ENCODE peak calls at places on chromosomes 2 and 18, in four cellular contexts. G is SK-N-SH, P is HCT116, M is K562. F is an unnamed sample.

GRCh38 chr2:57111531-57111930 is 927.7 kb downstream of the CCDC85A start:
- DNase-seq in G (no peak), P (no peak), M (no peak), F (no peak)

GRCh38 chr2:145110668-145111067 is 590.7 kb upstream of the ZEB2 start:
- DNase-seq in G (no peak), P (no peak), M (no peak), F (no peak)

GRCh38 chr2:232292395-232293154 is 86.0 kb upstream of the ALPP start:
- DNase-seq in G (peak), P (peak), M (peak), F (peak)

GRCh38 chr2:15889800-15890498 is 50.4 kb upstream of the MYCN start:
- DNase-seq in G (no peak), P (no peak), M (no peak), F (no peak)

GRCh38 chr2:45845058-45845457 is 193.6 kb downstream of the PRKCE start:
- DNase-seq in G (no peak), P (no peak), M (no peak), F (no peak)

GRCh38 chr18:6752200-6752873 is 22.8 kb downstream of the ARHGAP28 start:
- DNase-seq in G (no peak), P (no peak), M (no peak), F (peak)

GRCh38 chr18:29225351-29225750 is 1048.4 kb upstream of the CDH2 start:
- DNase-seq in G (no peak), P (no peak), M (no peak), F (no peak)

GRCh38 chr2:205759732-205760516 is 77.6 kb downstream of the NRP2 start:
- DNase-seq in G (no peak), P (no peak), M (no peak), F (no peak)

GRCh38 chr2:109382946-109383345 is 230.8 kb downstream of the SEPTIN10 start:
- DNase-seq in G (peak), P (no peak), M (no peak), F (no peak)

GRCh38 chr2:112482309-112483046 is 522 bp downstream of the TTL start:
- DNase-seq in G (peak), P (no peak), M (peak), F (no peak)

GRCh38 chr2:45406626-45407025 is 204.4 kb downstream of the SRBD1 start:
- DNase-seq in G (no peak), P (no peak), M (no peak), F (no peak)

GRCh38 chr2:226080323-226080722 is 680.8 kb downstream of the NYAP2 start:
- DNase-seq in G (no peak), P (no peak), M (no peak), F (no peak)

GRCh38 chr2:30363406-30363805 is 83.6 kb upstream of the LCLAT1 start:
- DNase-seq in G (no peak), P (no peak), M (no peak), F (no peak)

GRCh38 chr2:217434183-217434620 is 568.6 kb downstream of the TNS1 start:
- DNase-seq in G (peak), P (peak), M (peak), F (peak)

GRCh38 chr18:9987931-9988330 is 74.1 kb downstream of the VAPA start:
- DNase-seq in G (no peak), P (no peak), M (no peak), F (no peak)

GRCh38 chr2:121529439-121530209 is 1.1 kb upstream of the RNU4ATAC start:
- DNase-seq in G (peak), P (no peak), M (peak), F (peak)

GRCh38 chr2:71666094-71666474 is 212.7 kb downstream of the DYSF start:
- DNase-seq in G (no peak), P (no peak), M (no peak), F (no peak)

GRCh38 chr2:104853926-104854506 is at the start of gene POU3F3:
- DNase-seq in G (peak), P (no peak), M (no peak), F (peak)

GRCh38 chr2:133676392-133677130 is 108.3 kb upstream of the NCKAP5 start:
- DNase-seq in G (no peak), P (no peak), M (no peak), F (no peak)

DNA sequence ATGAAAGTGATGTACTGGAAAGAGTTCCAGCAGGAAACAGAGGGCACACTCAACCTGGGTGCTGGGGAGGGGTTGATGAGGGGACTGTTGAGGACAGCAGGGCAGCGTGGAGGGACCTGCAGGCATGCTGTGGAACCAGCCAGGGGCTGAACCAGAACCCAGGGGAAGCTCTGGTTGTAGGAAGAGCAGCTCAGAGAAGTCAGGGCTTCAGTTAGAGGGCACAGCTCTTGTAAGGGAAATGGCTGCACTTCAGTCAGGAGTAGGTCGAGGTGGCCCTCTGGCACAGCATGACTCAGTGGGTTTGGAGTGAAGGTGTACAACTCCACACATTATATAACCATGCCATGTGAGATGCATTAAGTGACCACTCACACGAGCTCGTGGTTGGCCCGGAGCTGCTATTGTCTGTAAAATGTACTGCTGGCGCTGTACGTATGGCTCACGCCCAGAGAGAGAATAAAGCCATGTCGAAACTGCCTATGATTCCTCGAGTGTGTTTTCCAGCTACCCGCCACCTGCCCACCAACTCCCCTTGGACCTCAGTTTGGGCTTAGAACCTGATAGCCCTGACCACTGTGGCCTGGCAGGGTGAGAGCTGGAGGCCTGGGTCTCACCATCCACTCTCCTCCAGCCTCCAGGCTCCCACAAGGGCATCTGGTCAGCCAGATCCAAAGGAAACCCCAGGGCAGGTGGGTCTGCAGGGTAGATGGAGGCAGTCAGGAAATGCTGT is 136.5 kb upstream of the HS6ST1 start:
- DNase-seq in G (no peak), P (no peak), M (no peak), F (no peak)
- TF ChIP-seq YY1 in G (no peak), P (no peak), M (no peak), F (no peak)

DNA sequence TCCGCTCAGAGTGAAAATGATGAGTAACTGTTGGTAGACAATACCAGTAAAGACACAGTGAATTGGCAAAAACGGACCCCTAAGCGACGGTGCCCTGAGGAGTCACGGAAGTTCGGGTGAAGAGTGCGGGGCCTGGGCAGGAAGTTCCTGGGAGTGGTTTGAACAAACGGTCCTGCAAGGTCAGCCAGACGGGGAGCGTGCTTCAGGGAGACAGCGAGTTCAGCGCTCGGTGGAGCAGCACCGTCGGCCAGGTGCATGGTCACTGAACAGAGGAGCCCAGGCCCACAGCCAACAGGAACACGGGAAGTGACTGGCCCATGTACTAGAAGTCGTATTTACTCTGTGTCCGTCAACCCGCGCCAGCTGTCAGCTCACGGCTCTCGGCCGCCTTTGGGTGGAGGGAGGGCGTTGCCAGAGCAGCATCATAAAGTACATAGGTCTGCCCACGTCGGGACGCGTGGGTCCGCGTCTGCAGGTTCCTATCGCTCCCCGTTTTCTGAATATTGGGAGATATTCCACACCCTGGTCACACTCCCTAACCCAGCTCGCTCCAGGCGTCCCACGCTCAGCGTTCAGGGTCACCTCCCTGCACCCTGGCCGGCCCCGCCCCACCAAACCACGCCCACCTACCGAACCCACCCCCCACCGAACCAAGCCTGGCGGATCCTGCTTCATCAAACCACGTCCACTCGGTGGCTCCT is 75.6 kb upstream of the UXS1 start:
- DNase-seq in G (peak), P (no peak), M (peak), F (no peak)
- H3K4me3 ChIP-seq in G (peak), P (peak), M (peak), F (no peak)

GRCh38 chr2:69141081-69141480 is 128.1 kb downstream of the ANTXR1 start:
- DNase-seq in G (no peak), P (no peak), M (no peak), F (no peak)

GRCh38 chr2:69138793-69139510 is 126.0 kb downstream of the ANTXR1 start:
- DNase-seq in G (no peak), P (peak), M (no peak), F (no peak)

GRCh38 chr2:69139778-69140177 is 126.8 kb downstream of the ANTXR1 start:
- DNase-seq in G (no peak), P (no peak), M (no peak), F (no peak)

GRCh38 chr2:69134546-69134945 is 121.6 kb downstream of the ANTXR1 start:
- DNase-seq in G (no peak), P (no peak), M (no peak), F (no peak)

GRCh38 chr2:69138247-69138754 is 125.3 kb downstream of the ANTXR1 start:
- DNase-seq in G (no peak), P (peak), M (no peak), F (no peak)
- TF ChIP-seq YY1 in G (no peak), P (no peak), M (no peak), F (no peak)

GRCh38 chr18:23864620-23865019 is 149.9 kb upstream of the TTC39C start:
- DNase-seq in G (no peak), P (no peak), M (no peak), F (no peak)
- H3K4me3 ChIP-seq in G (no peak), P (no peak), M (no peak), F (no peak)

GRCh38 chr2:75564026-75564688 is 3.4 kb upstream of the EVA1A start:
- DNase-seq in G (no peak), P (no peak), M (no peak), F (no peak)
- TF ChIP-seq YY1 in G (no peak), P (no peak), M (no peak), F (no peak)

GRCh38 chr2:174039551-174040416 is 74.6 kb upstream of the SP3 start:
- DNase-seq in G (peak), P (peak), M (peak), F (peak)
- H3K4me3 ChIP-seq in G (no peak), P (peak), M (no peak), F (no peak)

DNA sequence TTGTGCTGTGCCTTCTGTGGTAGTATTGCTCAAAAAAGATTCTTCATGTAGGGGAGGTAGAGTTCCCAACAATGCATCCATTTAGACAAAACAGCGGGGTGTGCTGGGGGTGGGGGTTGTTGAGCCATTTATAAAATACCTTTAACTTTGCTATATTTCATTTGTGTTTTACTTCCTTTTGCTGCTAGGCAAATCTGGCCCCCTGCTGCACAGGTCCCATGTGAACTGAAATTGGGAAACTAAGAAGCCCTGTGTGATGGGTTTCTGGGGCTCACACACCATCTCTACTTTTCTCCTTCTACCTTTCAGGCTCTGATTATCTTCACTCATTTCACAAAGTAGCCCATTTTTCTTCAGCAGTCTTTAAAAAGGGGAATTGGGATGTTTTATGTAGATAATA is 52.7 kb upstream of the ITGA4 start:
- DNase-seq in G (no peak), P (no peak), M (no peak), F (no peak)
- TF ChIP-seq YY1 in G (no peak), P (no peak), M (no peak), F (no peak)

DNA sequence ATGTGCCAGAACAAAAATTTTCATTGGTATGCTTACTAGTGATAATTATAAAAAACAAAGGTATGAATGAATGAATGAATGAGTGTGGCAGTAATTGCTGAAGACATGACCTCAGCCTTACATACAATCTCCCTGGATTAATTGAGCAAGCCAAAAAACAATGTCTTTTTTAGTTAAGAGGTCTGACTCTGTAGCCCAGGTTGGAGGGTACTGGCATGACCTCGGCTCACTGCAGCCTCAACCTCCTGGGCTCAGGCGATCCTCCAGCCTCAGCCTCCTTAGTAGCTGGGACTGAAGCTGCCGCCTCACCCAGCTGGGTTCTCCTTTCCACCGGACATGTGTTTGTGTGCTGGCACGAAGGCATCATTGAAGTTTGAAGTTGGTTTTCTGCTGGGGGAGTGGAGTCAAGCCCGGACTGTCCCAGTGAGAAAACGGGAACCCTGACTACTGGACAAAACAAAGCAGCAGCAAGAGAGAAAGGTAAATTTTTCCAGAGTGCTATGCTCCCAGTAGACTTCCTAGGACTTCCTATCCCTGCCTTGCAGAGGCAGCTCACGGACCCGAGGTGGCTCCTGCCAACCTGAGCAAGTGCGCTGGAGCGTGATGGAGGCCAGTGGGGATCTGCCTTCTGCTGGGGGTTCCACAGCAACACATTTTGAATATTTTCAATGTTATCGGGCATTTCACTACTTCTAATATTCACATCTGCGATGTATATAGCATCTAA is 6.4 kb upstream of the IMP4 start:
- DNase-seq in G (peak), P (no peak), M (no peak), F (no peak)
- H3K4me3 ChIP-seq in G (peak), P (no peak), M (peak), F (peak)

DNA sequence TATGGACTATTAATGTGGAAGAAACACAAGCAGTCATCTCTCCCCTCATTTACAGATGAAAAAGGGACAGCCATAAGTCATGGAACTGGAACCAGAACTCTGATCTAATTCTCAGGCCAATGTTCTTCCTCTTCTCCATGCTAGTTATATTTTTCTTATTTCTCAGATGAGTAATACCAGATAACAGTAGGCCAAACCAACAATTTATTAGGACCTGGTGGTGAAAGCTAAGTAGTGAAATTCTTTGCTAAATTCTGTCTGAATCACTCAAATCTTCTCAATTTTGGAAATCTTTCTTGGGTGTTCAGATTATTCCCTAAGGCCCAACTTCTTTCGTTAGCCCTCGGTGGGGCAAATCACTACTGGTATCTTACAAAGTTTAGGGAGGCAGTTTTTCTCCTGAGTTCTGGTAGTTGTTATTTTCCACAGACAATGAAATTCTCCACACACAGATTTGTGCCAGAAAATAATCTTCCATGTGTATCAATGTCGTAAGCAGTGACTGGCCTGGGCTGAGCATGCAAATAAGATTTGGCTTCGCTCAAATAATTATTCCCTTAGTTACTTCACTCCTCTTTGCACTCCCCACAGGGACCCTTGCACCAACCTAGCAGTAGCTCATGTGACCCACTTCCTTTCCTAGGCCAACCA is 443.6 kb upstream of the SLC14A2 start:
- DNase-seq in G (no peak), P (no peak), M (no peak), F (no peak)
- TF ChIP-seq YY1 in G (no peak), P (no peak), M (no peak), F (no peak)

GRCh38 chr2:97714950-97715652 is 1.7 kb downstream of the ZAP70 start:
- DNase-seq in G (no peak), P (no peak), M (no peak), F (no peak)

GRCh38 chr2:97715951-97716694 is 2.7 kb downstream of the ZAP70 start:
- DNase-seq in G (no peak), P (no peak), M (no peak), F (no peak)

GRCh38 chr2:97718051-97718882 is 4.9 kb downstream of the ZAP70 start:
- DNase-seq in G (no peak), P (no peak), M (no peak), F (no peak)

GRCh38 chr2:97717618-97718005 is 4.2 kb downstream of the ZAP70 start:
- DNase-seq in G (no peak), P (no peak), M (no peak), F (no peak)

GRCh38 chr2:97716695-97717617 is 3.6 kb downstream of the ZAP70 start:
- DNase-seq in G (no peak), P (no peak), M (no peak), F (no peak)
- H3K4me3 ChIP-seq in G (no peak), P (no peak), M (no peak), F (no peak)

F was measured in NT2/D1.